ENCODE peak calls at places on chromosomes 11 and 22, in ten cellular contexts. A is type B pancreatic cell, J is heart left ventricle, D is NB4, I is H9, Q is fibroblast of mammary gland, T is suprapubic skin, W is spleen, U is transverse colon, P is lung. M is an unnamed sample.
A peak's percentile ranks its signal among the peaks of the same experiment; 100 is the strongest.

GRCh38 chr11:8717876-8718753 is 35.5 kb downstream of the RPL27A start:
- DNase-seq in P (peak; percentile 67), W (no peak), U (peak; percentile 24), I (no peak), Q (peak; percentile 88), D (peak; percentile 66), T (no peak), J (peak; percentile 42), A (no peak), M (no peak)

GRCh38 chr11:126385991-126386728 is 30.7 kb downstream of the ST3GAL4 start:
- DNase-seq in I (no peak), A (no peak), T (peak; percentile 52), P (no peak), Q (no peak), U (no peak), J (no peak), W (peak; percentile 77), D (no peak), M (no peak)

GRCh38 chr11:21656065-21656464 is 536.8 kb upstream of the ANO5 start:
- DNase-seq in Q (no peak), J (no peak), T (no peak), D (no peak), P (no peak), U (no peak), I (no peak), W (no peak), A (no peak), M (no peak)

GRCh38 chr22:35053060-35053835 is 12.7 kb upstream of the ISX start:
- DNase-seq in D (no peak), W (no peak), J (no peak), Q (no peak), I (no peak), A (no peak), T (no peak), U (no peak), P (no peak), M (no peak)

GRCh38 chr11:94933225-94934130 is 39.9 kb downstream of the CWC15 start:
- DNase-seq in T (peak; percentile 65), W (no peak), J (peak; percentile 37), I (no peak), D (no peak), A (no peak), P (no peak), U (no peak), Q (peak; percentile 98), M (no peak)

GRCh38 chr11:60485987-60486386 is 6.6 kb upstream of the MS4A12 start:
- DNase-seq in I (peak; percentile 74), T (no peak), W (peak; percentile 75), U (peak; percentile 34), J (no peak), P (peak; percentile 29), A (no peak), Q (no peak), D (peak; percentile 32), M (no peak)

GRCh38 chr22:35424761-35425160 is 24.8 kb downstream of the MCM5 start:
- DNase-seq in U (no peak), P (no peak), T (no peak), W (no peak), I (no peak), J (no peak), Q (no peak), D (no peak), A (no peak), M (no peak)

GRCh38 chr22:27213291-27213690 is 555.9 kb downstream of the MIAT start:
- DNase-seq in P (no peak), I (peak; percentile 5), D (no peak), Q (no peak), W (no peak), J (no peak), T (no peak), U (no peak), A (no peak), M (no peak)

GRCh38 chr22:17213976-17214375 is 5.3 kb downstream of the ADA2 start:
- DNase-seq in I (peak; percentile 62), T (no peak), U (peak; percentile 69), J (peak; percentile 72), Q (peak; percentile 37), A (no peak), W (no peak), P (peak; percentile 67), D (peak; percentile 46), M (no peak)

GRCh38 chr11:15603208-15603607 is 488.5 kb downstream of the INSC start:
- DNase-seq in P (no peak), W (no peak), U (no peak), A (no peak), Q (no peak), J (peak; percentile 71), T (no peak), D (no peak), I (no peak), M (no peak)

GRCh38 chr22:23522642-23523251 is 57.3 kb downstream of the IGLL1 start:
- DNase-seq in J (peak; percentile 31), P (no peak), W (peak; percentile 72), Q (no peak), A (no peak), I (no peak), T (no peak), U (no peak), D (no peak), M (no peak)

GRCh38 chr11:129950319-129951034 is 52.2 kb downstream of the PRDM10 start:
- DNase-seq in T (no peak), J (peak; percentile 50), I (no peak), U (peak; percentile 24), A (no peak), P (peak; percentile 57), D (peak; percentile 95), W (no peak), Q (peak; percentile 42), M (no peak)

GRCh38 chr22:45554040-45554406 is 51.3 kb downstream of the FBLN1 start:
- DNase-seq in A (no peak), P (no peak), U (no peak), Q (no peak), I (no peak), W (no peak), J (no peak), T (no peak), D (no peak), M (no peak)
- TF ChIP-seq CTCF in A (peak; percentile 40), P (no peak), U (no peak), Q (no peak), I (peak; percentile 30), W (no peak), J (no peak), T (no peak), D (no peak), M (peak; percentile 38)

GRCh38 chr11:2135018-2135569 is 4.1 kb downstream of the IGF2 start:
- DNase-seq in U (no peak), I (no peak), J (no peak), A (no peak), W (no peak), D (no peak), T (no peak), Q (no peak), P (no peak), M (no peak)
- TF ChIP-seq CTCF in U (no peak), I (no peak), J (no peak), A (no peak), W (no peak), D (no peak), T (no peak), Q (no peak), P (no peak), M (no peak)

GRCh38 chr22:38074181-38075104 is 9.5 kb downstream of the SLC16A8 start:
- DNase-seq in D (no peak), P (no peak), Q (no peak), U (no peak), I (peak; percentile 89), T (no peak), A (peak; percentile 70), W (no peak), J (no peak), M (no peak)
- TF ChIP-seq CTCF in D (no peak), P (no peak), Q (peak; percentile 20), U (no peak), I (peak; percentile 59), T (no peak), A (peak; percentile 42), W (no peak), J (no peak), M (peak; percentile 27)

GRCh38 chr11:121534131-121535093 is 81.6 kb upstream of the SORL1-AS1 start:
- DNase-seq in D (no peak), W (no peak), J (no peak), T (no peak), Q (peak; percentile 59), U (no peak), P (no peak), A (no peak), I (no peak), M (peak; percentile 23)
- TF ChIP-seq CTCF in D (no peak), W (no peak), J (peak; percentile 47), T (no peak), Q (peak; percentile 67), U (no peak), P (no peak), A (no peak), I (no peak), M (peak; percentile 33)

DNA sequence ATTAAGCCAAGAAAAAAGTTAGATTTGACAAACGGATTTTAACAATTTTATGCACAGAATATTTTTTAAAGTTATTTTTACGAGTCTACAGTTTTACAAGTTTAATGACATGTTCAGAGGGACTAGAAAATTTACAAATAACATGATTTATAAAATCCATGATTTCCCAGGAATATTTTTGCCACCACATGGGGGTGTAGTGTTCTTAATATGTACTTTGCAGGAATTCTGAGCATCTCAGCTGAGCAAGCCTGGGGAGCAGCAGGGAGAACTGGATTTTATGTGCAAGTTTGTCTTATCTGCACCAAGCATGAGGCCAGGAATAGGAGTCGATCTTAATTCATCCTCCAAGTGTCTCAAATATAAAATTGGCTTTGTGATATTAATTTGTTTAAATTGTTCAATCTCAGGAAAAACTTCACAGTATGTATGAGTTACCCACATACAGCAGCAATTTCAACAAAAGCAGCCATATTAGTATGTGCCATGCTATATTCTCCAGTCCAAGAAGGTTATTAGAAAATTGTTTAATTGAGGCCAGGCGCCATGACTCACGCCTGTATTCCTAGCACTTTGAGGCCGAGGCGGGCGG is 826.3 kb downstream of the DLG2 start:
- DNase-seq in D (no peak), J (no peak), T (no peak), Q (peak; percentile 59), I (no peak), U (no peak), W (no peak), P (no peak), A (no peak), M (no peak)
- TF ChIP-seq CTCF in D (no peak), J (peak; percentile 21), T (no peak), Q (peak; percentile 44), I (peak; percentile 54), U (peak; percentile 26), W (no peak), P (no peak), A (peak; percentile 71), M (peak; percentile 29)

GRCh38 chr22:20439556-20439927 is 1.9 kb upstream of the SCARF2 start:
- DNase-seq in T (peak; percentile 52), U (no peak), W (peak; percentile 15), A (no peak), J (no peak), D (no peak), Q (no peak), P (no peak), I (no peak), M (no peak)
- TF ChIP-seq CTCF in T (no peak), U (no peak), W (no peak), A (no peak), J (no peak), D (no peak), Q (no peak), P (no peak), I (no peak), M (no peak)